ENCODE peak calls at places on chromosome 7, in four cellular contexts. I is NCI-H748 treated with DMSO at 0.1 percent for 48 hours, H is iris pigment epithelial cell, G is AG08396. A is an unnamed sample.

GRCh38 chr7:152128741-152129461 is 103.4 kb downstream of the GALNT11 start:
- DNase-seq in H (no peak), I (no peak), G (no peak), A (no peak)

GRCh38 chr7:83941300-83941699 is 253.3 kb downstream of the SEMA3A start:
- DNase-seq in H (no peak), I (no peak), G (no peak), A (no peak)

GRCh38 chr7:102096706-102097427 is 189.8 kb upstream of the SH2B2 start:
- DNase-seq in H (no peak), I (no peak), G (no peak), A (no peak)

GRCh38 chr7:85405016-85405415 is 218.2 kb upstream of the SEMA3D start:
- DNase-seq in H (no peak), G (no peak), I (no peak), A (no peak)

GRCh38 chr7:133431134-133431711 is 178.3 kb downstream of the EXOC4 start:
- DNase-seq in I (no peak), H (no peak), G (no peak), A (no peak)

GRCh38 chr7:5677538-5678294 is 103.7 kb downstream of the RNF216 start:
- DNase-seq in G (peak), H (peak), I (no peak), A (peak)

GRCh38 chr7:30866939-30867338 is 44.7 kb upstream of the AQP1 start:
- DNase-seq in I (no peak), H (no peak), G (no peak), A (no peak)

GRCh38 chr7:42350801-42351200 is 113.8 kb upstream of the GLI3 start:
- DNase-seq in H (peak), I (no peak), G (no peak), A (no peak)

GRCh38 chr7:107528461-107528860 is 35.3 kb downstream of the COG5 start:
- DNase-seq in G (peak), H (peak), I (no peak), A (no peak)

GRCh38 chr7:47561715-47562446 is 20.0 kb downstream of the TNS3 start:
- DNase-seq in I (no peak), H (no peak), G (no peak), A (no peak)

GRCh38 chr7:27143022-27143949 is at the start of gene HOXA5:
- DNase-seq in I (peak), G (peak), H (no peak), A (no peak)

GRCh38 chr7:85104432-85105205 is 82.2 kb downstream of the SEMA3D start:
- DNase-seq in H (peak), I (no peak), G (no peak), A (no peak)

GRCh38 chr7:155274956-155275355 is 22.7 kb upstream of the INSIG1 start:
- DNase-seq in H (no peak), G (no peak), I (no peak), A (no peak)

GRCh38 chr7:106041140-106041717 is 70.9 kb downstream of the SYPL1 start:
- DNase-seq in H (peak), I (peak), G (peak), A (peak)